ENCODE peak calls at places on chromosomes 2 and 18, in eight cellular contexts. B is COR-L47, D is SJSA1, P is nucleus accumbens, W is NCI-H1092, Q is SHP77, F is upper lobe of left lung, V is head of caudate nucleus. Z is an unnamed sample.
A peak's percentile ranks its signal among the peaks of the same experiment; 100 is the strongest.

GRCh38 chr2:102726128-102727087 is 35.4 kb upstream of the TMEM182 start:
- DNase-seq in Q (no peak), W (no peak), V (no peak), D (no peak), P (no peak), F (no peak), B (no peak), Z (no peak)

GRCh38 chr2:20541305-20541640 is 94.4 kb downstream of the RHOB start:
- DNase-seq in Q (no peak), D (no peak), B (no peak), F (no peak), W (no peak), V (no peak), P (no peak), Z (no peak)

GRCh38 chr18:51196811-51197660 is 445 bp downstream of the MEX3C start:
- DNase-seq in V (no peak), B (peak; percentile 46), Q (peak; percentile 18), W (no peak), F (peak; percentile 96), P (no peak), D (peak; percentile 61), Z (no peak)

GRCh38 chr18:47294801-47295200 is 43.3 kb upstream of the SKOR2 start:
- DNase-seq in V (no peak), W (no peak), Q (no peak), F (no peak), P (no peak), B (no peak), D (no peak), Z (no peak)

GRCh38 chr2:203949228-203949627 is 12.7 kb downstream of the ICOS start:
- DNase-seq in Q (no peak), V (no peak), P (no peak), W (no peak), D (no peak), B (no peak), F (no peak), Z (no peak)

GRCh38 chr18:55034742-55035141 is 75.5 kb upstream of the CCDC68 start:
- DNase-seq in W (no peak), F (no peak), D (no peak), Q (no peak), V (no peak), B (no peak), P (no peak), Z (no peak)

GRCh38 chr18:9732031-9732430 is 23.9 kb downstream of the RAB31 start:
- DNase-seq in P (no peak), V (no peak), B (no peak), F (no peak), D (no peak), Q (no peak), W (no peak), Z (no peak)

GRCh38 chr2:112958428-112959108 is 19.2 kb upstream of the IL36G start:
- DNase-seq in D (no peak), Q (peak; percentile 45), B (peak; percentile 48), P (no peak), W (peak; percentile 31), V (peak; percentile 22), F (no peak), Z (peak; percentile 14)

GRCh38 chr2:45929674-45930395 is 278.4 kb downstream of the PRKCE start:
- DNase-seq in D (no peak), W (no peak), V (peak; percentile 68), P (no peak), F (no peak), B (no peak), Q (no peak), Z (no peak)

GRCh38 chr2:189658808-189659207 is 2.5 kb upstream of the ASNSD1 start:
- DNase-seq in Q (no peak), W (no peak), P (no peak), B (no peak), V (no peak), D (no peak), F (no peak), Z (no peak)

GRCh38 chr2:119028327-119029174 is 86.6 kb downstream of the MARCO start:
- DNase-seq in Q (peak; percentile 49), D (no peak), W (no peak), B (peak; percentile 56), V (no peak), F (no peak), P (no peak), Z (no peak)

GRCh38 chr2:12330916-12331315 is 385.8 kb upstream of the TRIB2 start:
- DNase-seq in D (no peak), V (no peak), B (no peak), W (no peak), P (no peak), F (no peak), Q (no peak), Z (no peak)

GRCh38 chr2:8575011-8575750 is 106.7 kb upstream of the ID2 start:
- DNase-seq in Q (peak; percentile 60), W (no peak), F (no peak), D (no peak), B (no peak), V (peak; percentile 45), P (no peak), Z (no peak)

GRCh38 chr2:205865794-205866490 is 183.6 kb downstream of the NRP2 start:
- DNase-seq in B (peak; percentile 92), Q (peak; percentile 51), F (no peak), V (no peak), P (no peak), W (peak; percentile 88), D (no peak), Z (no peak)

GRCh38 chr2:240596080-240596460 is 9.5 kb downstream of the CAPN10 start:
- DNase-seq in Q (no peak), P (no peak), F (peak; percentile 54), B (no peak), V (no peak), D (no peak), W (no peak), Z (no peak)

GRCh38 chr2:177852389-177852788 is 220.2 kb downstream of the PDE11A start:
- DNase-seq in F (no peak), V (no peak), D (no peak), P (no peak), W (no peak), Q (no peak), B (no peak), Z (no peak)

GRCh38 chr2:192073878-192074277 is 120.9 kb downstream of the TMEFF2 start:
- DNase-seq in D (no peak), P (no peak), B (no peak), V (no peak), F (no peak), W (no peak), Q (no peak), Z (no peak)

GRCh38 chr2:221444106-221444505 is 128.0 kb downstream of the EPHA4 start:
- DNase-seq in F (no peak), W (no peak), V (no peak), B (no peak), P (no peak), D (no peak), Q (no peak), Z (no peak)

GRCh38 chr2:214830794-214831346 is 21.4 kb upstream of the BARD1 start:
- DNase-seq in P (no peak), F (no peak), V (no peak), Q (no peak), B (no peak), D (no peak), W (no peak), Z (no peak)